ENCODE peak calls at places on chromosome 18, in nine cellular contexts. B is fibroblast of lung, G is heart left ventricle, D is adrenal gland, O is psoas muscle, C is mesenchymal stem cell, Z is cardiac muscle cell, Q is stomach, S is tibial nerve. T is an unnamed sample.

GRCh38 chr18:28002841-28003240 is 174.1 kb downstream of the CDH2 start:
- DNase-seq in O (no peak), C (no peak), S (no peak), Z (no peak), B (no peak), G (no peak), D (no peak), Q (no peak), T (no peak)

GRCh38 chr18:13710460-13710859 is 15.9 kb downstream of the FAM210A start:
- DNase-seq in O (no peak), C (peak), S (no peak), D (no peak), Z (no peak), Q (no peak), G (no peak), B (peak), T (no peak)

GRCh38 chr18:13380671-13381070 is 162.1 kb downstream of the LDLRAD4 start:
- DNase-seq in Q (no peak), D (peak), O (no peak), Z (no peak), G (no peak), S (no peak), C (no peak), B (no peak), T (no peak)

GRCh38 chr18:46264255-46264654 is 160.1 kb downstream of the HAUS1 start:
- DNase-seq in S (no peak), Z (peak), B (no peak), C (peak), Q (no peak), G (no peak), O (no peak), D (no peak), T (no peak)

GRCh38 chr18:47898055-47898454 is 32.4 kb downstream of the SMAD2 start:
- DNase-seq in D (no peak), Z (no peak), B (no peak), S (no peak), G (no peak), C (no peak), O (no peak), Q (no peak), T (peak)

GRCh38 chr18:8685141-8685913 is 20.0 kb upstream of the MTCL1 start:
- DNase-seq in Z (peak), Q (no peak), S (no peak), B (no peak), D (no peak), G (no peak), O (no peak), C (no peak), T (no peak)

GRCh38 chr18:31275722-31276463 is 42.1 kb upstream of the DSG1 start:
- DNase-seq in G (no peak), Z (peak), B (no peak), D (no peak), O (no peak), C (peak), Q (no peak), S (no peak), T (no peak)

GRCh38 chr18:56748698-56749268 is 97.6 kb downstream of the WDR7 start:
- DNase-seq in O (no peak), D (no peak), G (no peak), C (peak), B (peak), S (no peak), Z (peak), Q (no peak), T (no peak)

GRCh38 chr18:77617681-77618080 is 368.0 kb downstream of the GALR1 start:
- DNase-seq in D (no peak), Z (no peak), S (no peak), O (no peak), B (no peak), C (no peak), G (no peak), Q (no peak), T (no peak)

GRCh38 chr18:47754311-47755101 is 176.0 kb downstream of the SMAD2 start:
- DNase-seq in G (no peak), Q (peak), S (no peak), B (no peak), D (peak), O (no peak), C (no peak), Z (peak), T (no peak)

GRCh38 chr18:37537868-37538525 is 27.6 kb downstream of the CELF4 start:
- DNase-seq in B (peak), G (peak), D (peak), C (peak), Z (peak), Q (peak), S (peak), O (peak), T (peak)

GRCh38 chr18:46536215-46536874 is 120.7 kb downstream of the LOXHD1 start:
- DNase-seq in D (no peak), C (no peak), O (no peak), G (no peak), S (no peak), Z (peak), Q (no peak), B (no peak), T (no peak)

GRCh38 chr18:59054892-59055291 is 84.8 kb upstream of the SEC11C start:
- DNase-seq in D (no peak), C (peak), S (no peak), G (no peak), Q (peak), O (no peak), Z (no peak), B (no peak), T (no peak)

GRCh38 chr18:62999392-62999791 is 284.1 kb downstream of the PHLPP1 start:
- DNase-seq in Q (no peak), C (no peak), O (peak), G (peak), B (peak), Z (peak), D (peak), S (peak), T (peak)

DNA sequence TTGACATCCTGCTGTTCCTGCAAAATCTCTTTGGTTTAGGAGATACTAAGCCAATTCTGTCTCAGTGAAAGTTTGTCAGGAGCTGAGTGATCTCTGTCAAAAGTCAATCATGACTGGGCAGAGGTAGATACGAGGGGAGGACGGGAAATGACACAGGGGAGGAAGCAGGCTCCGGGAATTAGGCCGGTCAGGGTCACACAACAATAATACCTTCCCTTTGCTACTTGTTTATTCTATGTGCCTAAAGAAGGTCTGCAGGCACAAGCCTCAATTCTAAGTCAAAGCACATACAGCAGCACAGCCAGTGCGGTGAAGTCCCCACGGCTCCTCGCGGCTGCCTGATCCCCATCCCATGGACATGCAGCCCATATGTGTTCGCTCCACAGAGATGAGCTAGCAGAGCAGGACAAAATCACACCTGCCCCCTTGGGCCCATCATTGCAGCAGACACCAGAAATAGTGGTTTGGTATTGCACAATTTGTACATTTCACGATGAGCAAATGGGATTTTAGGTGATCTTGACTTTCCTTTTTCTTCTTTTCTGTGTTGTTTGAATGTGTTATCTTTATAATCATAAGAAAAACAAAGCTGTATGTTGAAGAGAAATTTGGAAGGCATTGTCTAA is 141.4 kb downstream of the VAPA start:
- DNase-seq in Z (no peak), B (no peak), G (no peak), C (no peak), S (no peak), D (no peak), Q (no peak), O (no peak), T (no peak)
- H3K27ac ChIP-seq in Z (no peak), B (no peak), G (no peak), C (no peak), S (no peak), D (no peak), Q (no peak), O (no peak), T (no peak)

GRCh38 chr18:22026889-22027288 is 142.5 kb upstream of the GATA6 start:
- DNase-seq in B (no peak), S (no peak), D (no peak), G (no peak), C (no peak), Q (no peak), O (no peak), Z (no peak), T (no peak)

GRCh38 chr18:22031581-22031980 is 137.8 kb upstream of the GATA6 start:
- DNase-seq in G (no peak), Z (no peak), S (no peak), D (no peak), O (no peak), C (no peak), Q (peak), B (peak), T (no peak)

GRCh38 chr18:22034276-22034675 is 135.1 kb upstream of the GATA6 start:
- DNase-seq in Z (no peak), S (no peak), Q (no peak), O (no peak), B (peak), C (peak), G (no peak), D (no peak), T (no peak)

GRCh38 chr18:22033085-22033484 is 136.3 kb upstream of the GATA6 start:
- DNase-seq in O (no peak), Z (no peak), G (no peak), D (no peak), Q (no peak), B (no peak), C (no peak), S (no peak), T (no peak)

GRCh38 chr18:22032392-22032961 is 136.9 kb upstream of the GATA6 start:
- DNase-seq in B (peak), Q (peak), Z (peak), S (no peak), G (no peak), D (no peak), O (no peak), C (peak), T (no peak)
- H3K27ac ChIP-seq in B (no peak), Q (peak), Z (no peak), S (no peak), G (no peak), D (no peak), O (no peak), C (peak), T (no peak)

GRCh38 chr18:54359233-54359632 is 1.5 kb downstream of the C18orf54 start:
- DNase-seq in D (no peak), G (no peak), B (peak), Z (peak), Q (no peak), S (no peak), C (no peak), O (no peak), T (no peak)

GRCh38 chr18:54357082-54357659 is 487 bp downstream of the STARD6 start:
- DNase-seq in S (no peak), Z (no peak), C (no peak), G (peak), Q (no peak), O (no peak), B (no peak), D (no peak), T (peak)

GRCh38 chr18:54360406-54360805 is 2.7 kb downstream of the C18orf54 start:
- DNase-seq in C (peak), O (no peak), G (no peak), Q (no peak), B (peak), D (no peak), S (no peak), Z (peak), T (no peak)

GRCh38 chr18:54357660-54358494 is at the start of the genes C18orf54 and STARD6:
- DNase-seq in C (peak), O (peak), G (peak), Q (peak), S (peak), Z (peak), D (peak), B (peak), T (peak)

GRCh38 chr18:54358495-54358793 is 738 bp downstream of the C18orf54 start:
- DNase-seq in S (no peak), Q (no peak), D (no peak), Z (no peak), C (no peak), B (peak), O (no peak), G (no peak), T (peak)
- H3K27ac ChIP-seq in S (peak), Q (peak), D (no peak), Z (peak), C (no peak), B (peak), O (no peak), G (no peak), T (no peak)

DNA sequence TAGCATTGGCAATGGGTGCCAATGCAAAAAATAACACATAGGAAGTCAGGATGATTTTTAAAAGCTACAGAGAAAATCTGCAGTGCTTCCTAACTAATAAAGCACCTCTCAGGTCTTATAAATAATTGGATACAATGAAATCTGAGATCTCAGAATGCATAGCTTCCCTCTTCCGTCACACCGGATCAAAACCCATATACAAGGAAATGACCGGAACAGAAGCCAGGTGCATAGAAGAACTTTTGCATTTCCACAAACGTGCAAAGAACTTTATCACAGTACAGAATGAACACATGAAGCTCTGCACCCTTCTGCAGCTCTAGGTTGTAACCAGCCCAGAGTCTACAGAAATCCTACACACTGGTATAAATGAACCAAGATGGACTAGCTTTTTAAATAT is 145.4 kb downstream of the TCF4 start:
- DNase-seq in G (no peak), C (no peak), S (no peak), O (no peak), Q (no peak), Z (no peak), B (no peak), D (no peak), T (no peak)
- H3K27ac ChIP-seq in G (no peak), C (no peak), S (no peak), O (no peak), Q (no peak), Z (no peak), B (no peak), D (no peak), T (no peak)